ENCODE peak calls at places on chromosomes 1 and 21, in four cellular contexts. E is GM12878, B is HepG2, O is H1. W is an unnamed sample.

GRCh38 chr1:246681822-246682221 is 42.4 kb upstream of the SCCPDH start:
- DNase-seq in O (no peak), E (no peak), B (no peak), W (no peak)

GRCh38 chr1:25080294-25081209 is 150.5 kb upstream of the RUNX3 start:
- DNase-seq in E (no peak), B (no peak), O (no peak), W (no peak)

GRCh38 chr1:29832471-29832870 is 596.1 kb downstream of the PTPRU start:
- DNase-seq in O (peak), E (no peak), B (no peak), W (no peak)

GRCh38 chr1:101167891-101168290 is 68.9 kb upstream of the S1PR1 start:
- DNase-seq in B (no peak), O (no peak), E (no peak), W (no peak)

GRCh38 chr1:114034561-114035303 is 55.5 kb downstream of the OLFML3 start:
- DNase-seq in B (no peak), E (no peak), O (no peak), W (no peak)

GRCh38 chr1:213604477-213604876 is 383.3 kb upstream of the PROX1 start:
- DNase-seq in O (no peak), B (no peak), E (no peak), W (no peak)

GRCh38 chr1:10122926-10123325 is 87.4 kb upstream of the KIF1B start:
- DNase-seq in B (no peak), O (no peak), E (no peak), W (no peak)

GRCh38 chr1:1171551-1172340 is 1.9 kb upstream of the TTLL10 start:
- DNase-seq in B (no peak), O (peak), E (no peak), W (no peak)

GRCh38 chr1:61742620-61743431 is 546 bp downstream of the PATJ start:
- DNase-seq in O (peak), B (peak), E (no peak), W (no peak)

GRCh38 chr21:44492572-44493385 is 37.5 kb downstream of the LRRC3 start:
- DNase-seq in E (no peak), O (no peak), B (no peak), W (no peak)

DNA sequence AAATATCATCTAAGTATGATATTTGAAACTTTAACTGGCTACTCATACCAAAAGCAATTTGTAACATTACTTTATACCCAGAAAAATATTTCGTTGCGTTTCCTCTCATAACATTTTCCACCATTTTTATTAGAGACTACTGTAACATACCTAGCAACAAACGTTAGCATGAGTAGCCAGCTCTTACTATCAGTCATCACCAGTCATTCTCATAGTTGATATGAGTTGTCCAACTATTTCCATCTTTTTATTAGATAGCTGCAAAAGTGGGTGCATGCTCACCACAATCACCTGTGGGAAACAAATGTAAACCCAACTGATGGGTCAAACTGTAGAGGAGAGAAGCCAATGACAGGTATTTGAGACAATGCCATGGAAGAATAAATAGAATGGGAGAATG is 114.6 kb downstream of the AKT3 start:
- DNase-seq in O (no peak), B (no peak), E (no peak), W (no peak)
- H3K9ac ChIP-seq in O (no peak), B (no peak), E (no peak), W (no peak)

DNA sequence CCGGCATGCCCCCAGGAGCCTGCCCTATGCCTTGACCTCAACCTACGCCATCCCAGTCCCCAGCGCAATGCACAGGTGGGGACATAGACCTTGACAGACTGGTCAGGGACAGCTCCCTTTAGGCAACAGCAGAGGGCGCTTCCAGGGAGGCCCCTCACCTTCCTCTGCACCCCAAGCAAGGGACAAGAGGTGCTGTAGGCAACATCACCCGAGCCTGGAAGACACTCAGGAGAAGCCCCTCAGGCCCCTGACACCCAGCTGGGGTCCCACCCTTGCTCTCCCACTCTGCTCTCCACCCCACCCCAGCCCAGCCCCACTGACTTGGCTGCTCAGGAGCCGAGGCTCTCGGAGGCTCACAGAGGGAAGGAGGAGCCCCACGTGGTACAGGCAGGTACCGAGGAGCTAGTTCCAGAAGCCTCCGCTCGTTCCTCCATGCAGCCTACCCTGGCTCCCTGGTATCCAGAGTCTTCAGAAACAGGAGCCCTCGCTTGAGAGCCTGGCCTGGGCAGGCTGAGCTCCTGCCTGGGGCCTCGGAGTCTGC is 2.4 kb upstream of the WNT3A start:
- DNase-seq in B (peak), O (peak), E (no peak), W (peak)
- TF ChIP-seq SUZ12 in B (no peak), O (no peak), E (no peak), W (no peak)

GRCh38 chr21:38323721-38324591 is 67.2 kb downstream of the KCNJ15 start:
- DNase-seq in B (no peak), O (no peak), E (no peak), W (peak)

GRCh38 chr21:38326429-38326828 is 69.6 kb downstream of the KCNJ15 start:
- DNase-seq in E (no peak), O (no peak), B (no peak), W (no peak)

GRCh38 chr21:38326899-38327298 is 70.1 kb downstream of the KCNJ15 start:
- DNase-seq in O (no peak), B (no peak), E (no peak), W (no peak)

GRCh38 chr21:38325216-38325615 is 68.4 kb downstream of the KCNJ15 start:
- DNase-seq in O (no peak), B (no peak), E (no peak), W (no peak)

GRCh38 chr21:38325761-38326420 is 69.1 kb downstream of the KCNJ15 start:
- DNase-seq in B (no peak), E (no peak), O (no peak), W (no peak)
- TF ChIP-seq YY1 in B (no peak), E (no peak), O (no peak), W (no peak)

GRCh38 chr1:245558069-245558468 is 403.3 kb downstream of the KIF26B start:
- DNase-seq in E (no peak), B (peak), O (no peak), W (no peak)

GRCh38 chr1:245556057-245556456 is 401.3 kb downstream of the KIF26B start:
- DNase-seq in B (no peak), O (no peak), E (no peak), W (no peak)

GRCh38 chr1:245561659-245562234 is 407.0 kb downstream of the KIF26B start:
- DNase-seq in O (no peak), B (no peak), E (no peak), W (no peak)

DNA sequence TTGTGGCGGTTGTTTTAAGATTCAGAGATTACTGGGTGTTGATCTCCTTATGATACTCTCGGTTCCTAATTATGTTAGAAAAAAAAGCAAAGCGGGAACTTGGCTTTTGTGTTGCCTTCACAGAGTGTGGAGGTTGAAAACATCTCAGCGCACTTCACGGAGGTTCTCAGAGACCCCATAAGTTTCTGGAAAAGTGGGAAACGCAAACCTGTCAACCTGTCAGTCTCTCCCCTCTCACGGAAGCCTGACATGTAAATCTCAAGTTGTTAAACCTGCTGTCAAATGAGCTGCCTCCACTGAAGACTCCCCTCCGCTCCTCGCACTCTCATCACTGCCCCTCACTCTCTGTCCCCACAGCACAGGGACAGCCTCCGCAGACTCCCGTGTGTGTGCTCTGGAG is 405.7 kb downstream of the KIF26B start:
- DNase-seq in B (no peak), E (no peak), O (no peak), W (no peak)
- H3K9ac ChIP-seq in B (no peak), E (no peak), O (no peak), W (no peak)

DNA sequence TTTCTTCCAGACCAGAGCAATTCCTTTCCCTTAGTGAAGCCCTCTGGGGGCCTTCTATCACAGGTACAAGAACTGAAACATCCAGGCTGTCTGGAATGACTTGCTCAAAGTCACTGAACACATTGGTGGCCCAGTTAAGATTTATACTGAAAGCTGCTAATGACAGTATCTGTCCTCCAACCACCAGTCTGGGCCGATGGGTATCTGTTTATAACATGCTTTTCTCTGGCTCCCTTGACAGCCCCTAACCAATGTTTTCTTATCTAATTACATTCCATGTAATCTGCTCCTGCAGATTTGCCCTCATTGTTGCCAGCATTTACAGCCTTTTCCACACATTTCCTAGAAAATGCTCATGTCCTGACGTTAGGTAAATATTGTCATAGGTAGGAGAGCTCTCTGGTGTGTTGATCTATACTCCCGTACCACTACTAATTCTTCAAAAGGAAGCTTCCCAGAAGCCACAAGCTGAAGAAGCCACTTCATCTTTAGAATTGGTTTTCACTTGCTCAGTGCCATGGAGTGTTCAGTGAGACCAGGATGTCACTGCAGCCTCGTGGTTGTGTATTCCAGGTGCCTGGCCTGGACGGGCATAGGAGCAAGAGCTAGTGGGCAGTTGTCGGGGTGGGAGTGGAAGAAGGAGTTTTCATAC is 163.9 kb downstream of the TSEN15 start:
- DNase-seq in E (no peak), B (no peak), O (no peak), W (no peak)
- TF ChIP-seq SUZ12 in E (no peak), B (no peak), O (no peak), W (no peak)

GRCh38 chr1:8144318-8144717 is 118.2 kb upstream of the ERRFI1 start:
- DNase-seq in E (no peak), B (no peak), O (no peak), W (no peak)

GRCh38 chr1:8145525-8145924 is 119.4 kb upstream of the ERRFI1 start:
- DNase-seq in E (no peak), O (no peak), B (no peak), W (no peak)

GRCh38 chr1:8146257-8146855 is 120.2 kb upstream of the ERRFI1 start:
- DNase-seq in O (no peak), B (no peak), E (no peak), W (no peak)

GRCh38 chr1:8151647-8152046 is 125.5 kb upstream of the ERRFI1 start:
- DNase-seq in O (no peak), B (peak), E (no peak), W (no peak)

GRCh38 chr1:8147922-8148321 is 121.8 kb upstream of the ERRFI1 start:
- DNase-seq in O (no peak), E (no peak), B (no peak), W (no peak)
- TF ChIP-seq YY1 in O (no peak), E (no peak), B (no peak), W (no peak)

GRCh38 chr1:152108899-152109222 is 6.4 kb downstream of the TCHH start:
- DNase-seq in B (no peak), E (no peak), O (peak), W (no peak)
- H3K9ac ChIP-seq in B (no peak), E (no peak), O (no peak), W (no peak)

GRCh38 chr1:171867231-171867630 is 25.9 kb downstream of the DNM3 start:
- DNase-seq in E (no peak), B (no peak), O (no peak), W (no peak)

GRCh38 chr1:171872430-171872829 is 31.1 kb downstream of the DNM3 start:
- DNase-seq in E (no peak), B (no peak), O (no peak), W (no peak)

GRCh38 chr1:171868217-171868616 is 26.9 kb downstream of the DNM3 start:
- DNase-seq in O (no peak), E (no peak), B (no peak), W (no peak)

GRCh38 chr1:171871848-171872247 is 30.6 kb downstream of the DNM3 start:
- DNase-seq in E (no peak), O (no peak), B (no peak), W (peak)

GRCh38 chr1:171869097-171869496 is 27.8 kb downstream of the DNM3 start:
- DNase-seq in O (no peak), B (no peak), E (no peak), W (no peak)
- TF ChIP-seq SUZ12 in O (no peak), B (no peak), E (no peak), W (no peak)

GRCh38 chr1:231517076-231517475 is 11.4 kb upstream of the TSNAX start:
- DNase-seq in O (no peak), B (no peak), E (no peak), W (no peak)
- TF ChIP-seq YY1 in O (no peak), B (no peak), E (no peak), W (no peak)

GRCh38 chr1:6208723-6209660 is 3.1 kb downstream of the RNF207 start:
- DNase-seq in E (no peak), O (peak), B (no peak), W (no peak)
- H3K9ac ChIP-seq in E (no peak), O (no peak), B (no peak), W (peak)

W was measured in NT2/D1.